ENCODE peak calls at places on chromosome 12, in ten cellular contexts. One of them, this sample, is unnamed.

GRCh38 chr12:54370218-54370730 is 6.0 kb upstream of the GPR84 start:
- DNase-seq in psoas muscle: peak
- DNase-seq in mammary epithelial cell: peak
- DNase-seq in HFF-Myc: no peak
- DNase-seq in cardiac muscle cell: peak
- DNase-seq in uterus: peak
- DNase-seq in cardiac fibroblast: peak
- DNase-seq in CD8-positive, alpha-beta T cell: peak
- DNase-seq in ascending aorta: peak
- DNase-seq in AG04450: peak
- DNase-seq in this sample: peak

GRCh38 chr12:64525461-64526160 is 73.7 kb downstream of the TBK1 start:
- DNase-seq in psoas muscle: no peak
- DNase-seq in mammary epithelial cell: no peak
- DNase-seq in HFF-Myc: no peak
- DNase-seq in cardiac muscle cell: no peak
- DNase-seq in uterus: no peak
- DNase-seq in cardiac fibroblast: no peak
- DNase-seq in CD8-positive, alpha-beta T cell: no peak
- DNase-seq in ascending aorta: no peak
- DNase-seq in AG04450: no peak
- DNase-seq in this sample: no peak

GRCh38 chr12:29962276-29963035 is 178.7 kb upstream of the TMTC1 start:
- DNase-seq in psoas muscle: no peak
- DNase-seq in mammary epithelial cell: no peak
- DNase-seq in HFF-Myc: no peak
- DNase-seq in cardiac muscle cell: no peak
- DNase-seq in uterus: no peak
- DNase-seq in cardiac fibroblast: no peak
- DNase-seq in CD8-positive, alpha-beta T cell: no peak
- DNase-seq in ascending aorta: no peak
- DNase-seq in AG04450: no peak
- DNase-seq in this sample: no peak

GRCh38 chr12:2637371-2637770 is 157.4 kb upstream of the FKBP4 start:
- DNase-seq in psoas muscle: peak
- DNase-seq in mammary epithelial cell: no peak
- DNase-seq in HFF-Myc: no peak
- DNase-seq in cardiac muscle cell: no peak
- DNase-seq in uterus: no peak
- DNase-seq in cardiac fibroblast: no peak
- DNase-seq in CD8-positive, alpha-beta T cell: no peak
- DNase-seq in ascending aorta: no peak
- DNase-seq in AG04450: no peak
- DNase-seq in this sample: no peak

GRCh38 chr12:17016116-17016864 is 410.3 kb upstream of the LMO3 start:
- DNase-seq in psoas muscle: no peak
- DNase-seq in mammary epithelial cell: peak
- DNase-seq in HFF-Myc: no peak
- DNase-seq in cardiac muscle cell: no peak
- DNase-seq in uterus: no peak
- DNase-seq in cardiac fibroblast: no peak
- DNase-seq in CD8-positive, alpha-beta T cell: no peak
- DNase-seq in ascending aorta: no peak
- DNase-seq in AG04450: no peak
- DNase-seq in this sample: no peak

GRCh38 chr12:94208433-94208921 is 60.1 kb downstream of the PLXNC1 start:
- DNase-seq in psoas muscle: no peak
- DNase-seq in mammary epithelial cell: no peak
- DNase-seq in HFF-Myc: no peak
- DNase-seq in cardiac muscle cell: no peak
- DNase-seq in uterus: no peak
- DNase-seq in cardiac fibroblast: peak
- DNase-seq in CD8-positive, alpha-beta T cell: no peak
- DNase-seq in ascending aorta: no peak
- DNase-seq in AG04450: no peak
- DNase-seq in this sample: no peak

GRCh38 chr12:105487961-105488360 is 157.5 kb downstream of the C12orf75 start:
- DNase-seq in psoas muscle: no peak
- DNase-seq in mammary epithelial cell: no peak
- DNase-seq in HFF-Myc: no peak
- DNase-seq in cardiac muscle cell: no peak
- DNase-seq in uterus: no peak
- DNase-seq in cardiac fibroblast: peak
- DNase-seq in CD8-positive, alpha-beta T cell: no peak
- DNase-seq in ascending aorta: no peak
- DNase-seq in AG04450: no peak
- DNase-seq in this sample: no peak

GRCh38 chr12:10362325-10362724 is 27.5 kb downstream of the KLRK1 start:
- DNase-seq in psoas muscle: no peak
- DNase-seq in mammary epithelial cell: peak
- DNase-seq in HFF-Myc: no peak
- DNase-seq in cardiac muscle cell: no peak
- DNase-seq in uterus: no peak
- DNase-seq in cardiac fibroblast: no peak
- DNase-seq in CD8-positive, alpha-beta T cell: no peak
- DNase-seq in ascending aorta: no peak
- DNase-seq in AG04450: no peak
- DNase-seq in this sample: no peak

GRCh38 chr12:262113-262512 is 523 bp downstream of the SLC6A13 start:
- DNase-seq in psoas muscle: no peak
- DNase-seq in mammary epithelial cell: no peak
- DNase-seq in HFF-Myc: no peak
- DNase-seq in cardiac muscle cell: no peak
- DNase-seq in uterus: no peak
- DNase-seq in cardiac fibroblast: no peak
- DNase-seq in CD8-positive, alpha-beta T cell: no peak
- DNase-seq in ascending aorta: no peak
- DNase-seq in AG04450: no peak
- DNase-seq in this sample: no peak

GRCh38 chr12:102298022-102298421 is 100.4 kb upstream of the PMCH start:
- DNase-seq in psoas muscle: no peak
- DNase-seq in mammary epithelial cell: peak
- DNase-seq in HFF-Myc: peak
- DNase-seq in cardiac muscle cell: no peak
- DNase-seq in uterus: no peak
- DNase-seq in cardiac fibroblast: peak
- DNase-seq in CD8-positive, alpha-beta T cell: no peak
- DNase-seq in ascending aorta: no peak
- DNase-seq in AG04450: no peak
- DNase-seq in this sample: no peak

GRCh38 chr12:48958049-48958388 is 732 bp upstream of the ARF3 start:
- DNase-seq in psoas muscle: no peak
- DNase-seq in mammary epithelial cell: no peak
- DNase-seq in HFF-Myc: no peak
- DNase-seq in cardiac muscle cell: no peak
- DNase-seq in uterus: no peak
- DNase-seq in cardiac fibroblast: no peak
- DNase-seq in CD8-positive, alpha-beta T cell: no peak
- DNase-seq in ascending aorta: no peak
- DNase-seq in AG04450: no peak
- DNase-seq in this sample: no peak
- H3K4me3 ChIP-seq in psoas muscle: peak
- H3K4me3 ChIP-seq in mammary epithelial cell: peak
- H3K4me3 ChIP-seq in HFF-Myc: peak
- H3K4me3 ChIP-seq in cardiac muscle cell: peak
- H3K4me3 ChIP-seq in uterus: peak
- H3K4me3 ChIP-seq in cardiac fibroblast: peak
- H3K4me3 ChIP-seq in CD8-positive, alpha-beta T cell: peak
- H3K4me3 ChIP-seq in ascending aorta: peak
- H3K4me3 ChIP-seq in AG04450: peak
- H3K4me3 ChIP-seq in this sample: peak

DNA sequence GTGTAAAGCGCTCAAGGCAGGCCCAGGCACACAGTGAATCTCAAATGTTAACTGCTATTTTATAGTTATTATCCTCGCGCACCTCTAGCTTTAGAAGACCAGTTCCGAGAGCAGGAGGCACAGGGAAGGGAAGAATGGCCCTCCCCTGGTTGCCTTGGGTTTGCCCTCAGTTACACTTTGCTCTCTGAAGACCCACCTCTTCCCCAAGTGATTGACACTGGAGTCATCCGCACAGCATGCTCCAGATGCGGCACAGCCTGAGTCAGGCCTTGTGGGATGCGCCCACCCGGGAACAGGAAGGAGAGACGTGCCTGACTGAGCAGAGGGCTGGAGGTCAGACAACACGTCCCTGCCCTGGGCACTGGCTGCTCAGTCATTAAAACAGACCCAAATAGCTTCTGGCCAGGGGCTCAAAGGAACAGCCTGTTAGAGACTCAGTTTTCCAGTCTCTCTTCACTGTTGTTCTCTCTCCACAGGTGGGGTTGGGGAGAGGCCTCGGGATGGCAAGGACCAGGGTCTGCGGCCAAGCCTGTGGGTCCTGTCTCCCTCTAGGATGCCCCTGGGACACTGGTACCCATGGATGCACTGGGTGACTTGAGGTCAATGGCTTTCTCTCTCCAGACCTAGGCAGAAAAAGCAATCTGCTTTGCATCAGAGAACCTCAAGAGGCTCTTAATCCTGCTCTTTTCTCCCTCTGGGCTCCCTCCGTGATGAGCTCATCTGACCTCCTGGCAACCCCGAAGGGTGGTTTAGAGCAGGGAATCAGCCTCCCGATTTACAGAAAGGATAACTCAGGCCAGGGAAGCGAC is 13.6 kb upstream of the MLXIP start:
- DNase-seq in psoas muscle: peak
- DNase-seq in mammary epithelial cell: no peak
- DNase-seq in HFF-Myc: peak
- DNase-seq in cardiac muscle cell: peak
- DNase-seq in uterus: peak
- DNase-seq in cardiac fibroblast: peak
- DNase-seq in CD8-positive, alpha-beta T cell: no peak
- DNase-seq in ascending aorta: no peak
- DNase-seq in AG04450: no peak
- DNase-seq in this sample: peak
- TF ChIP-seq CTCF in psoas muscle: no peak
- TF ChIP-seq CTCF in mammary epithelial cell: no peak
- TF ChIP-seq CTCF in HFF-Myc: no peak
- TF ChIP-seq CTCF in cardiac muscle cell: no peak
- TF ChIP-seq CTCF in uterus: no peak
- TF ChIP-seq CTCF in cardiac fibroblast: no peak
- TF ChIP-seq CTCF in CD8-positive, alpha-beta T cell: no peak
- TF ChIP-seq CTCF in ascending aorta: no peak
- TF ChIP-seq CTCF in AG04450: no peak
- TF ChIP-seq CTCF in this sample: no peak

GRCh38 chr12:113246478-113247122 is 25.3 kb downstream of the TPCN1 start:
- DNase-seq in psoas muscle: no peak
- DNase-seq in mammary epithelial cell: no peak
- DNase-seq in HFF-Myc: no peak
- DNase-seq in cardiac muscle cell: no peak
- DNase-seq in uterus: no peak
- DNase-seq in cardiac fibroblast: no peak
- DNase-seq in CD8-positive, alpha-beta T cell: no peak
- DNase-seq in ascending aorta: no peak
- DNase-seq in AG04450: no peak
- DNase-seq in this sample: no peak
- H3K4me3 ChIP-seq in psoas muscle: peak
- H3K4me3 ChIP-seq in mammary epithelial cell: no peak
- H3K4me3 ChIP-seq in HFF-Myc: no peak
- H3K4me3 ChIP-seq in cardiac muscle cell: no peak
- H3K4me3 ChIP-seq in uterus: no peak
- H3K4me3 ChIP-seq in cardiac fibroblast: no peak
- H3K4me3 ChIP-seq in CD8-positive, alpha-beta T cell: no peak
- H3K4me3 ChIP-seq in ascending aorta: peak
- H3K4me3 ChIP-seq in AG04450: no peak
- H3K4me3 ChIP-seq in this sample: no peak

GRCh38 chr12:31702047-31702446 is 26.8 kb downstream of the AMN1 start:
- DNase-seq in psoas muscle: no peak
- DNase-seq in mammary epithelial cell: peak
- DNase-seq in HFF-Myc: peak
- DNase-seq in cardiac muscle cell: peak
- DNase-seq in uterus: no peak
- DNase-seq in cardiac fibroblast: peak
- DNase-seq in CD8-positive, alpha-beta T cell: no peak
- DNase-seq in ascending aorta: no peak
- DNase-seq in AG04450: no peak
- DNase-seq in this sample: peak
- TF ChIP-seq CTCF in psoas muscle: peak
- TF ChIP-seq CTCF in mammary epithelial cell: peak
- TF ChIP-seq CTCF in HFF-Myc: no peak
- TF ChIP-seq CTCF in cardiac muscle cell: peak
- TF ChIP-seq CTCF in uterus: peak
- TF ChIP-seq CTCF in cardiac fibroblast: peak
- TF ChIP-seq CTCF in CD8-positive, alpha-beta T cell: no peak
- TF ChIP-seq CTCF in ascending aorta: no peak
- TF ChIP-seq CTCF in AG04450: peak
- TF ChIP-seq CTCF in this sample: peak

GRCh38 chr12:6783828-6784227 is 5.5 kb upstream of the CD4 start:
- DNase-seq in psoas muscle: no peak
- DNase-seq in mammary epithelial cell: no peak
- DNase-seq in HFF-Myc: no peak
- DNase-seq in cardiac muscle cell: no peak
- DNase-seq in uterus: no peak
- DNase-seq in cardiac fibroblast: no peak
- DNase-seq in CD8-positive, alpha-beta T cell: no peak
- DNase-seq in ascending aorta: no peak
- DNase-seq in AG04450: no peak
- DNase-seq in this sample: no peak

GRCh38 chr12:6782903-6783571 is 6.3 kb upstream of the CD4 start:
- DNase-seq in psoas muscle: no peak
- DNase-seq in mammary epithelial cell: no peak
- DNase-seq in HFF-Myc: no peak
- DNase-seq in cardiac muscle cell: peak
- DNase-seq in uterus: no peak
- DNase-seq in cardiac fibroblast: no peak
- DNase-seq in CD8-positive, alpha-beta T cell: no peak
- DNase-seq in ascending aorta: no peak
- DNase-seq in AG04450: no peak
- DNase-seq in this sample: no peak

GRCh38 chr12:6782119-6782518 is 7.2 kb upstream of the CD4 start:
- DNase-seq in psoas muscle: no peak
- DNase-seq in mammary epithelial cell: no peak
- DNase-seq in HFF-Myc: no peak
- DNase-seq in cardiac muscle cell: no peak
- DNase-seq in uterus: no peak
- DNase-seq in cardiac fibroblast: no peak
- DNase-seq in CD8-positive, alpha-beta T cell: no peak
- DNase-seq in ascending aorta: no peak
- DNase-seq in AG04450: no peak
- DNase-seq in this sample: no peak

GRCh38 chr12:6786416-6787094 is 2.8 kb upstream of the CD4 start:
- DNase-seq in psoas muscle: no peak
- DNase-seq in mammary epithelial cell: no peak
- DNase-seq in HFF-Myc: no peak
- DNase-seq in cardiac muscle cell: no peak
- DNase-seq in uterus: no peak
- DNase-seq in cardiac fibroblast: no peak
- DNase-seq in CD8-positive, alpha-beta T cell: no peak
- DNase-seq in ascending aorta: no peak
- DNase-seq in AG04450: no peak
- DNase-seq in this sample: no peak

GRCh38 chr12:6784292-6784691 is 5.0 kb upstream of the CD4 start:
- DNase-seq in psoas muscle: no peak
- DNase-seq in mammary epithelial cell: no peak
- DNase-seq in HFF-Myc: no peak
- DNase-seq in cardiac muscle cell: no peak
- DNase-seq in uterus: no peak
- DNase-seq in cardiac fibroblast: no peak
- DNase-seq in CD8-positive, alpha-beta T cell: no peak
- DNase-seq in ascending aorta: no peak
- DNase-seq in AG04450: no peak
- DNase-seq in this sample: no peak
- H3K4me3 ChIP-seq in psoas muscle: no peak
- H3K4me3 ChIP-seq in mammary epithelial cell: no peak
- H3K4me3 ChIP-seq in HFF-Myc: no peak
- H3K4me3 ChIP-seq in cardiac muscle cell: no peak
- H3K4me3 ChIP-seq in uterus: no peak
- H3K4me3 ChIP-seq in cardiac fibroblast: no peak
- H3K4me3 ChIP-seq in CD8-positive, alpha-beta T cell: no peak
- H3K4me3 ChIP-seq in ascending aorta: no peak
- H3K4me3 ChIP-seq in AG04450: no peak
- H3K4me3 ChIP-seq in this sample: no peak

This sample was measured in WERI-Rb-1.